ENCODE peak calls at places on chromosomes 16 and 17, in five cellular contexts. One of them, this sample, is unnamed.

GRCh38 chr17:36188891-36189306 is 7.7 kb downstream of the CCL3L1 start:
- DNase-seq in tibial nerve: no peak
- DNase-seq in heart left ventricle: no peak
- DNase-seq in K562: no peak
- DNase-seq in mammary epithelial cell: no peak
- DNase-seq in this sample: no peak

GRCh38 chr16:15435216-15435864 is 952 bp downstream of the BMERB1 start:
- DNase-seq in tibial nerve: no peak
- DNase-seq in heart left ventricle: no peak
- DNase-seq in K562: no peak
- DNase-seq in mammary epithelial cell: no peak
- DNase-seq in this sample: no peak

GRCh38 chr17:13736915-13737314 is 135.2 kb upstream of the HS3ST3A1 start:
- DNase-seq in tibial nerve: no peak
- DNase-seq in heart left ventricle: no peak
- DNase-seq in K562: no peak
- DNase-seq in mammary epithelial cell: peak
- DNase-seq in this sample: no peak

GRCh38 chr16:1374418-1375297 is 22.9 kb downstream of the GNPTG start:
- DNase-seq in tibial nerve: no peak
- DNase-seq in heart left ventricle: peak
- DNase-seq in K562: no peak
- DNase-seq in mammary epithelial cell: no peak
- DNase-seq in this sample: no peak

GRCh38 chr17:4986403-4986802 is 1.1 kb downstream of the CAMTA2 start:
- DNase-seq in tibial nerve: no peak
- DNase-seq in heart left ventricle: no peak
- DNase-seq in K562: no peak
- DNase-seq in mammary epithelial cell: peak
- DNase-seq in this sample: no peak

GRCh38 chr17:20196314-20196713 is 187.2 kb downstream of the SPECC1 start:
- DNase-seq in tibial nerve: no peak
- DNase-seq in heart left ventricle: no peak
- DNase-seq in K562: peak
- DNase-seq in mammary epithelial cell: no peak
- DNase-seq in this sample: no peak

GRCh38 chr17:60248618-60249516 is 99.1 kb downstream of the CA4 start:
- DNase-seq in tibial nerve: no peak
- DNase-seq in heart left ventricle: no peak
- DNase-seq in K562: no peak
- DNase-seq in mammary epithelial cell: no peak
- DNase-seq in this sample: no peak

GRCh38 chr16:82584553-82585152 is 42.1 kb upstream of the CDH13 start:
- DNase-seq in tibial nerve: no peak
- DNase-seq in heart left ventricle: peak
- DNase-seq in K562: no peak
- DNase-seq in mammary epithelial cell: no peak
- DNase-seq in this sample: no peak

GRCh38 chr17:7651097-7651958 is 602 bp downstream of the ATP1B2 start:
- DNase-seq in tibial nerve: no peak
- DNase-seq in heart left ventricle: peak
- DNase-seq in K562: peak
- DNase-seq in mammary epithelial cell: no peak
- DNase-seq in this sample: no peak

GRCh38 chr17:8210761-8211458 is 535 bp upstream of the AURKB start:
- DNase-seq in tibial nerve: no peak
- DNase-seq in heart left ventricle: no peak
- DNase-seq in K562: no peak
- DNase-seq in mammary epithelial cell: no peak
- DNase-seq in this sample: no peak

GRCh38 chr17:64947146-64947545 is 27.9 kb upstream of the LRRC37A3 start:
- DNase-seq in tibial nerve: no peak
- DNase-seq in heart left ventricle: no peak
- DNase-seq in K562: no peak
- DNase-seq in mammary epithelial cell: no peak
- DNase-seq in this sample: no peak

GRCh38 chr17:74852237-74853047 is 7.2 kb downstream of the GRIN2C start:
- DNase-seq in tibial nerve: no peak
- DNase-seq in heart left ventricle: no peak
- DNase-seq in K562: peak
- DNase-seq in mammary epithelial cell: peak
- DNase-seq in this sample: peak

GRCh38 chr17:11240841-11241610 is at the start of gene SHISA6:
- DNase-seq in tibial nerve: no peak
- DNase-seq in heart left ventricle: no peak
- DNase-seq in K562: no peak
- DNase-seq in mammary epithelial cell: no peak
- DNase-seq in this sample: no peak

GRCh38 chr16:56226187-56226586 is 34.9 kb downstream of the GNAO1 start:
- DNase-seq in tibial nerve: no peak
- DNase-seq in heart left ventricle: no peak
- DNase-seq in K562: no peak
- DNase-seq in mammary epithelial cell: no peak
- DNase-seq in this sample: no peak

GRCh38 chr17:80959330-80960036 is 32.2 kb upstream of the CHMP6 start:
- DNase-seq in tibial nerve: peak
- DNase-seq in heart left ventricle: peak
- DNase-seq in K562: no peak
- DNase-seq in mammary epithelial cell: no peak
- DNase-seq in this sample: no peak

GRCh38 chr17:7959503-7960253 is 27.7 kb downstream of the CNTROB start:
- DNase-seq in tibial nerve: no peak
- DNase-seq in heart left ventricle: no peak
- DNase-seq in K562: no peak
- DNase-seq in mammary epithelial cell: peak
- DNase-seq in this sample: no peak

GRCh38 chr17:36691606-36692005 is 90.2 kb downstream of the MRM1 start:
- DNase-seq in tibial nerve: no peak
- DNase-seq in heart left ventricle: no peak
- DNase-seq in K562: no peak
- DNase-seq in mammary epithelial cell: no peak
- DNase-seq in this sample: no peak

GRCh38 chr17:73430848-73431247 is 119.0 kb upstream of the CDC42EP4 start:
- DNase-seq in tibial nerve: no peak
- DNase-seq in heart left ventricle: peak
- DNase-seq in K562: peak
- DNase-seq in mammary epithelial cell: no peak
- DNase-seq in this sample: no peak

GRCh38 chr17:43701318-43701743 is 39.6 kb upstream of the MEOX1 start:
- DNase-seq in tibial nerve: no peak
- DNase-seq in heart left ventricle: no peak
- DNase-seq in K562: no peak
- DNase-seq in mammary epithelial cell: peak
- DNase-seq in this sample: no peak

GRCh38 chr17:76080207-76080933 is 1.4 kb downstream of the ZACN start:
- DNase-seq in tibial nerve: no peak
- DNase-seq in heart left ventricle: no peak
- DNase-seq in K562: no peak
- DNase-seq in mammary epithelial cell: no peak
- DNase-seq in this sample: no peak

GRCh38 chr16:58102665-58103427 is 26.3 kb downstream of the CFAP20 start:
- DNase-seq in tibial nerve: no peak
- DNase-seq in heart left ventricle: peak
- DNase-seq in K562: no peak
- DNase-seq in mammary epithelial cell: no peak
- DNase-seq in this sample: no peak

GRCh38 chr16:87207965-87208364 is 109.2 kb downstream of the C16orf95 start:
- DNase-seq in tibial nerve: no peak
- DNase-seq in heart left ventricle: no peak
- DNase-seq in K562: no peak
- DNase-seq in mammary epithelial cell: no peak
- DNase-seq in this sample: no peak

GRCh38 chr16:10083301-10083700 is 98.9 kb downstream of the GRIN2A start:
- DNase-seq in tibial nerve: no peak
- DNase-seq in heart left ventricle: no peak
- DNase-seq in K562: no peak
- DNase-seq in mammary epithelial cell: no peak
- DNase-seq in this sample: no peak

GRCh38 chr17:39104657-39105056 is 46.8 kb downstream of the PLXDC1 start:
- DNase-seq in tibial nerve: no peak
- DNase-seq in heart left ventricle: peak
- DNase-seq in K562: no peak
- DNase-seq in mammary epithelial cell: no peak
- DNase-seq in this sample: no peak

GRCh38 chr16:22353188-22353919 is 21.1 kb downstream of the CDR2 start:
- DNase-seq in tibial nerve: no peak
- DNase-seq in heart left ventricle: no peak
- DNase-seq in K562: peak
- DNase-seq in mammary epithelial cell: peak
- DNase-seq in this sample: no peak
- H3K27ac ChIP-seq in tibial nerve: no peak
- H3K27ac ChIP-seq in heart left ventricle: no peak
- H3K27ac ChIP-seq in K562: peak
- H3K27ac ChIP-seq in mammary epithelial cell: peak
- H3K27ac ChIP-seq in this sample: peak

GRCh38 chr16:73056911-73057310 is 9.0 kb upstream of the ZFHX3 start:
- DNase-seq in tibial nerve: no peak
- DNase-seq in heart left ventricle: no peak
- DNase-seq in K562: no peak
- DNase-seq in mammary epithelial cell: no peak
- DNase-seq in this sample: no peak

GRCh38 chr16:73056383-73056782 is 8.5 kb upstream of the ZFHX3 start:
- DNase-seq in tibial nerve: no peak
- DNase-seq in heart left ventricle: no peak
- DNase-seq in K562: no peak
- DNase-seq in mammary epithelial cell: no peak
- DNase-seq in this sample: no peak

GRCh38 chr16:73058616-73059409 is 10.9 kb upstream of the ZFHX3 start:
- DNase-seq in tibial nerve: no peak
- DNase-seq in heart left ventricle: peak
- DNase-seq in K562: peak
- DNase-seq in mammary epithelial cell: peak
- DNase-seq in this sample: no peak

GRCh38 chr16:73058221-73058615 is 10.3 kb upstream of the ZFHX3 start:
- DNase-seq in tibial nerve: no peak
- DNase-seq in heart left ventricle: peak
- DNase-seq in K562: peak
- DNase-seq in mammary epithelial cell: peak
- DNase-seq in this sample: no peak

DNA sequence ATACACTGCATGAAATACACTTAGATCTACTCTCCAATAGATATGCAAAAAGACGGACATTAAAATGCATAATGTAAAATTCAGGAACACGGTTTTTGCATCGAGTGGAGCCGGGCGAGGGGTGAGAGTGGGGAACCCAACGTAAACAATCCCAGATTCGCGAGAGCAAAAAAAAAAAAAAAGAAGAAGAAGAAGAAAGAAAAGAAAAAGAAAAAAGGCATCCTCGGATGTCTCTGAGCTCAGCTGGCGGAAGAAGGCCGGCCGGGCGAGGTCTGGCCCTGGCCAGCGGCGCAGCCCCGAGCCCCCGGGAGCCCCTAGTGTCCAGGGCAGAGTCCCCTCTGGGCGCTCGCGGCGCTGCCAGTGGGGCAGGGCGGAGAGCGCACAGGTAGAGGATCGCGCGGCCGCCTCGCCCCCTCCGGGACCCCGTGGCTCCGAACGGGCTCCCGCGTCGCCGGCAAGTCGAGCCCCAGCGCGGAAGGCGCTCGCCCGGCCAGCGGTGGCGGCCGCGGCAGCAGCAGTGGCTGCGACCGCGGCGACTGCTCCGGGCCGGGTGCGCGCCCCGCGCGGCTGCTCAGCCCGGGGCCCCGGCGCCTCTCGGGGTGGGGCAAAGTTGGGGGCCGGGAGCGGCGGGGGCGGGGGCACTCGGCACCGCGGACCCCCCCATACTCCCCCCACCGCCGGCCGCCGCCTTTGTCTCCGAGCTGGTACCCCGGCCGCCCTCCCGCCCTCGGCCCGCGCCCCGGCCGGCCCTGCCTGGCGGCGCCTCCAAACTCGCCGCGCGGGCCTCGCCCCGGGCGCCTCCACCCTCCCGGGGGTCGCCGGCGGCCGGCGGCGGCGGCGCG is 9.7 kb upstream of the ZFHX3 start:
- DNase-seq in tibial nerve: no peak
- DNase-seq in heart left ventricle: peak
- DNase-seq in K562: peak
- DNase-seq in mammary epithelial cell: peak
- DNase-seq in this sample: no peak
- H3K27ac ChIP-seq in tibial nerve: peak
- H3K27ac ChIP-seq in heart left ventricle: peak
- H3K27ac ChIP-seq in K562: no peak
- H3K27ac ChIP-seq in mammary epithelial cell: peak
- H3K27ac ChIP-seq in this sample: no peak

DNA sequence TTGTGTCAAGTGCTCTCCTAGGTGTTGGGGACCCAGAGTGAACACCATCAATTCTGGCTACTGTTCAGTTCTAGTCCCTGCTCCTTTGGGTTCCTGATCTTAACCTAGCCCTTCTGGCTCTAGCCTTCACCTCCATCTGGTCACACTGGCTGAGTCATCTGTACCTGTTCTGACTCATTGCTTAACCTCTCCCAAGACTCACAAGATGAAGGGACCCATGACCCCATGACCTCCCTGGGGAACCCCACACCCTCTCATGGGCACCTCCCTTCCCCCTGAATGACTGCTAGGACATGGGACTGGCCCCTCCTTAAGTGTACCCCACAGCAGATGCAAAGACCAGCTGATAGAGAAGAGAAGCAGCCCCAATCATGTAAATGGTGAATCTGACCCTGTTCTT is 345.8 kb upstream of the CDH5 start:
- DNase-seq in tibial nerve: no peak
- DNase-seq in heart left ventricle: no peak
- DNase-seq in K562: peak
- DNase-seq in mammary epithelial cell: peak
- DNase-seq in this sample: no peak
- H3K27ac ChIP-seq in tibial nerve: no peak
- H3K27ac ChIP-seq in heart left ventricle: no peak
- H3K27ac ChIP-seq in K562: no peak
- H3K27ac ChIP-seq in mammary epithelial cell: no peak
- H3K27ac ChIP-seq in this sample: no peak

GRCh38 chr16:84700518-84701277 is 898 bp downstream of the USP10 start:
- DNase-seq in tibial nerve: no peak
- DNase-seq in heart left ventricle: no peak
- DNase-seq in K562: peak
- DNase-seq in mammary epithelial cell: peak
- DNase-seq in this sample: peak

GRCh38 chr16:84703671-84704070 is 3.9 kb downstream of the USP10 start:
- DNase-seq in tibial nerve: no peak
- DNase-seq in heart left ventricle: no peak
- DNase-seq in K562: no peak
- DNase-seq in mammary epithelial cell: no peak
- DNase-seq in this sample: no peak

GRCh38 chr16:84699712-84700517 is at the start of gene USP10:
- DNase-seq in tibial nerve: peak
- DNase-seq in heart left ventricle: peak
- DNase-seq in K562: peak
- DNase-seq in mammary epithelial cell: peak
- DNase-seq in this sample: peak

GRCh38 chr16:84706856-84707255 is 7.1 kb downstream of the USP10 start:
- DNase-seq in tibial nerve: no peak
- DNase-seq in heart left ventricle: no peak
- DNase-seq in K562: no peak
- DNase-seq in mammary epithelial cell: no peak
- DNase-seq in this sample: no peak

DNA sequence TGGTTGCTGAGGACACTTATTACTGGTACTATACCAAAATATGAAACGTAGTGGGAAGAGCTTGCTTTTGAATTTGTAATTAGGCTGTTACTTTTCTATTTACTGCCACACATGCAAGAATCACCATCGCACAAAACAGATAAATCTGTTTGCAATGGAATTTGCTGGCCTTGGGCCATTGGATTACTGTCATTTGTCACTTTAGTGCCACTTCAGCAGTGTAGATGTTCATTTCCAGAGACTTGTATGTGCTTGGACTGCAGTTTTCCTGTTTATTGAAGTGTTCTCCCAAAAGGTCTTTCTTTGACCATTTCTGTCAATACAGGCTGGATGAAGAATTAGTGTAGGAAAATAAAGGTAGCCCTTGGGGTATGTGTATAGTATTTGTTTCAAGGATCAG is 4.5 kb downstream of the USP10 start:
- DNase-seq in tibial nerve: no peak
- DNase-seq in heart left ventricle: no peak
- DNase-seq in K562: no peak
- DNase-seq in mammary epithelial cell: no peak
- DNase-seq in this sample: no peak
- H3K27ac ChIP-seq in tibial nerve: no peak
- H3K27ac ChIP-seq in heart left ventricle: no peak
- H3K27ac ChIP-seq in K562: no peak
- H3K27ac ChIP-seq in mammary epithelial cell: no peak
- H3K27ac ChIP-seq in this sample: no peak